ENCODE peak calls at places on chromosomes 6 and 20, in four cellular contexts. S is adrenal gland, N is hepatocyte, U is PC-3. X is an unnamed sample.

GRCh38 chr6:33927551-33927950 is 123.7 kb upstream of the MLN start:
- DNase-seq in S (peak), N (no peak), U (peak), X (no peak)

GRCh38 chr6:137808191-137808590 is 58.9 kb upstream of the TNFAIP3 start:
- DNase-seq in S (no peak), N (no peak), U (peak), X (no peak)

GRCh38 chr6:121849477-121849876 is 414.0 kb downstream of the GJA1 start:
- DNase-seq in S (peak), N (peak), U (peak), X (peak)

GRCh38 chr6:87754828-87755227 is 52.8 kb upstream of the AKIRIN2 start:
- DNase-seq in S (no peak), N (no peak), U (no peak), X (no peak)

GRCh38 chr6:84002226-84002625 is 31.3 kb upstream of the MRAP2 start:
- DNase-seq in S (no peak), N (no peak), U (no peak), X (no peak)

GRCh38 chr20:33668087-33668790 is 1.5 kb downstream of the ACTL10 start:
- DNase-seq in S (peak), N (peak), U (no peak), X (no peak)

GRCh38 chr20:51712501-51713212 is 55.5 kb downstream of the ATP9A start:
- DNase-seq in S (peak), N (peak), U (peak), X (peak)

GRCh38 chr20:13008761-13009681 is at the start of gene SPTLC3:
- DNase-seq in S (peak), N (peak), U (peak), X (peak)

GRCh38 chr20:39661833-39662232 is 699.7 kb downstream of the DHX35 start:
- DNase-seq in S (no peak), N (peak), U (no peak), X (peak)

GRCh38 chr6:146598785-146599405 is at the start of gene ADGB:
- DNase-seq in S (peak), N (peak), U (peak), X (peak)

GRCh38 chr6:156943167-156943566 is 166.0 kb downstream of the ARID1B start:
- DNase-seq in S (no peak), N (no peak), U (no peak), X (no peak)

GRCh38 chr20:46027245-46027853 is 1.7 kb upstream of the SLC12A5 start:
- DNase-seq in S (peak), N (peak), U (peak), X (no peak)

GRCh38 chr6:156533860-156534580 is 243.2 kb upstream of the ARID1B start:
- DNase-seq in S (no peak), N (no peak), U (no peak), X (no peak)

GRCh38 chr20:51275816-51276215 is 252.9 kb upstream of the KCNG1 start:
- DNase-seq in S (no peak), N (no peak), U (no peak), X (no peak)

GRCh38 chr20:57695012-57695411 is 14.8 kb downstream of the PMEPA1 start:
- DNase-seq in S (no peak), N (no peak), U (peak), X (no peak)

GRCh38 chr6:18234564-18234963 is 29.8 kb downstream of the DEK start:
- DNase-seq in S (no peak), N (no peak), U (no peak), X (no peak)

GRCh38 chr6:5250451-5250850 is 10.3 kb downstream of the LYRM4 start:
- DNase-seq in S (no peak), N (no peak), U (peak), X (no peak)

GRCh38 chr20:25355191-25355590 is 35.4 kb downstream of the ABHD12 start:
- DNase-seq in S (no peak), N (no peak), U (no peak), X (no peak)

DNA sequence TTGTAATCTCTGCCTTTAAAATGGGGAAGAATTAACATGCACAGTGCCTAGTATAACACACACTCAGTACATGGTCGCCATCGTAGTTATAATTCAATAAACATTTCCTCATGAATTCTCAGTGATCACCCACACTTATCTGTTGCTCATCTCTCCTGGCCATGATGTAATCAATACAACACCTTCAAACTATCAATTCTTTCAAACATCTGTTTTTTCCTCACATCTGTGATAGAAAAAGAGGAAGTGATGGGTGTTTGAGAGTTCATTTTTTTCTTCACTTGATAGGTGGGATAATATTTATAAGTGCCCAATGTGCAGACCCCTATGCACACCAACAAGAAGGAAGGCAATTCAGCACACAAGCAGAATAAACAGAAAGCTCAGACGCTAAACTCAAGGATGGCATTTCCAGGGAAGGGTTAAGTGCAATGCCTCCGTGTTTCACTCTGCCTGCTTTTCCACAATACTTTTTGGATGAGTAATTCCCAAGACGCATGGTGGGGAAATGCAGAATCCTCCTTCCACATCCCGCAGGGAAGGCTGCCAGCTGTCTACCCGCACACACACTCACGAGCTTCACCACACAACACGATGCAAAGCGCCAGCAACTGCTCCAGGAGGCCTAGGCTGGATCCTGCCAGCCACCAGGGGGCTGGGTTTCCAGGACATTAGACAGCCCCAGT is 100.3 kb downstream of the GMPR start:
- DNase-seq in S (peak), N (peak), U (peak), X (no peak)
- H3K27ac ChIP-seq in S (peak), N (peak), U (peak), X (no peak)

DNA sequence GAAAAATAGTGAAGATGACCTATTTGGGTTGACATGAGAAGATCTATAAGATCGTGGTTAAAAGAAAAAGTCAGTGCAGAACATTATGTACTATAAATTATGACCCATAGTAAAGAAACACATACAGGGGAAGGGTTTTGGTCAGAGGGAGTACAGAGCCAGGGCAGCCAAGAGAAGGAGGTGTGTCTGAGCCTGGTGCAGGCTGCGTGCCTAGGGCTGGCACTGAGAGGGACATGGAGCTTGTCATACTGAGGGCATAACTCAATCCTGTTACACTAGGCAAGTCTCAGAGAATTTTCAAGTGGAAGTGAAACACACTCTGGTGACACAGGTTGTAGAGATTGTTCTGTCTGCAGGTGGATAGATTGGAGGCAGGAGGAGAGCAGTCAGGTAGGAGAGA is 18.4 kb upstream of the RNF39 start:
- DNase-seq in S (no peak), N (no peak), U (no peak), X (no peak)
- H3K4me3 ChIP-seq in S (no peak), N (no peak), U (no peak), X (no peak)

GRCh38 chr6:105832358-105832757 is 253.8 kb upstream of the PRDM1 start:
- DNase-seq in S (no peak), N (no peak), U (no peak), X (no peak)
- H3K27ac ChIP-seq in S (no peak), N (no peak), U (no peak), X (no peak)

GRCh38 chr6:167851349-167851952 is 24.7 kb downstream of the AFDN start:
- DNase-seq in S (no peak), N (no peak), U (no peak), X (no peak)
- H3K4me3 ChIP-seq in S (no peak), N (no peak), U (no peak), X (no peak)

GRCh38 chr20:22672191-22672590 is 87.8 kb upstream of the FOXA2 start:
- DNase-seq in S (no peak), N (no peak), U (no peak), X (no peak)
- H3K27ac ChIP-seq in S (no peak), N (no peak), U (no peak), X (no peak)